ENCODE peak calls at places on chromosomes 4 and X, in six cellular contexts. G, U, S, M, V and K are unnamed samples.

GRCh38 chr4:169085015-169085414 is 75.0 kb upstream of the CBR4 start:
- DNase-seq in G (no peak), V (no peak), U (no peak), S (no peak), M (no peak), K (no peak)

GRCh38 chrX:125394449-125394848 is 74.8 kb downstream of the TEX13C start:
- DNase-seq in V (no peak), S (no peak), G (no peak), U (no peak), M (no peak), K (no peak)

GRCh38 chr4:25567253-25567652 is 88.4 kb upstream of the SLC34A2 start:
- DNase-seq in S (no peak), U (no peak), V (no peak), G (no peak), M (no peak), K (no peak)

GRCh38 chr4:4763815-4764202 is 95.7 kb upstream of the MSX1 start:
- DNase-seq in V (no peak), G (no peak), S (no peak), U (no peak), M (no peak), K (no peak)

GRCh38 chr4:7894677-7895181 is 44.9 kb downstream of the AFAP1 start:
- DNase-seq in M (no peak), S (no peak), G (no peak), U (no peak), V (no peak), K (no peak)

GRCh38 chrX:139094671-139095592 is 383.4 kb upstream of the FGF13 start:
- DNase-seq in S (no peak), M (no peak), V (no peak), G (peak; percentile 23), U (no peak), K (no peak)

GRCh38 chr4:123412700-123413512 is 16.3 kb downstream of the SPRY1 start:
- DNase-seq in G (no peak), M (no peak), S (no peak), U (no peak), V (no peak), K (no peak)

GRCh38 chrX:137187540-137187939 is 153.7 kb upstream of the GPR101 start:
- DNase-seq in G (no peak), V (no peak), U (no peak), S (no peak), M (no peak), K (no peak)

GRCh38 chr4:3302164-3302785 is 9.5 kb downstream of the RGS12 start:
- DNase-seq in U (peak; percentile 58), M (no peak), G (no peak), V (peak; percentile 69), S (no peak), K (no peak)

GRCh38 chrX:150506486-150506885 is 61.9 kb upstream of the MTM1 start:
- DNase-seq in M (no peak), U (no peak), S (no peak), G (no peak), V (no peak), K (no peak)

GRCh38 chr4:139656614-139657486 is 8.8 kb upstream of the MGST2 start:
- DNase-seq in M (peak; percentile 63), G (peak; percentile 91), V (peak; percentile 58), S (peak; percentile 55), U (peak; percentile 78), K (peak; percentile 83)

GRCh38 chr4:1981251-1982055 is 27.3 kb downstream of the NELFA start:
- DNase-seq in V (no peak), G (no peak), S (peak; percentile 56), U (no peak), M (no peak), K (no peak)

GRCh38 chr4:142427456-142427855 is 418.6 kb downstream of the INPP4B start:
- DNase-seq in U (no peak), S (no peak), M (no peak), G (no peak), V (no peak), K (no peak)

GRCh38 chr4:17761062-17761461 is 20.4 kb downstream of the FAM184B start:
- DNase-seq in V (no peak), G (no peak), U (no peak), M (no peak), S (no peak), K (no peak)

GRCh38 chr4:15003891-15004700 is 1.8 kb downstream of the CPEB2 start:
- DNase-seq in G (peak; percentile 73), M (peak; percentile 38), U (peak; percentile 51), S (peak; percentile 46), V (peak; percentile 58), K (peak; percentile 31)

GRCh38 chrX:72430405-72430968 is 124.8 kb upstream of the CITED1 start:
- DNase-seq in G (no peak), M (no peak), V (no peak), S (no peak), U (no peak), K (no peak)

GRCh38 chr4:162770761-162771490 is 395.8 kb downstream of the NAF1 start:
- DNase-seq in U (no peak), M (no peak), S (no peak), V (no peak), G (no peak), K (no peak)

GRCh38 chr4:127604949-127605709 is 27.6 kb upstream of the INTU start:
- DNase-seq in G (peak; percentile 49), M (no peak), U (no peak), V (no peak), S (no peak), K (no peak)

GRCh38 chrX:29233592-29234179 is 646.4 kb downstream of the IL1RAPL1 start:
- DNase-seq in S (no peak), G (no peak), V (no peak), M (peak; percentile 29), U (no peak), K (no peak)

GRCh38 chr4:77538574-77539157 is 67.0 kb upstream of the CXCL13 start:
- DNase-seq in M (peak; percentile 42), U (peak; percentile 24), G (peak; percentile 36), V (peak; percentile 79), S (peak; percentile 51), K (no peak)

DNA sequence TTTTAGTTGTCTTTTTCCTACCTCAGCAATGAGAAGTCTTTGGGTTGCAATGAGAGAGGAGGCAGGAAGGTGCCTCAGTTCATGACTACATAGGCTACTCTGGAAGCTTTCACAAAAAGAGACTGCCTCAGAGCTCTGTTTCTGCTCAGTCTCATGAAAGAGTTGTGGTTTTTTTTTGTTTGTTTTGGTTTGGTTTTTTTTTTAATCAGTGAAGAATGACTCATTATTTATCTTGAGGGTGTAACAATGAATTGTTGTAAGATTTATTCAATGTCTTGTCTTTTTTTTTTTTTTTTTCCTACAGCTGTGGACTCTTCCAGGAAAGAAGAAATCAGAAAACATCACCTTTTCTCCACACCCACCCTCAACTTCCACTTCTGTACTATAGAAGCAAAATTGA is 67.5 kb upstream of the CXCL13 start:
- DNase-seq in M (no peak), S (no peak), V (no peak), U (no peak), G (no peak), K (no peak)
- H3K4me3 ChIP-seq in M (no peak overlapping the region), S (no peak overlapping the region), V (no peak overlapping the region), U (no peak overlapping the region), G (no peak overlapping the region), K (no peak overlapping the region)

GRCh38 chr4:679571-680083 is 5.3 kb downstream of the MYL5 start:
- DNase-seq in S (no peak), M (no peak), V (no peak), U (no peak), G (no peak), K (no peak)
- H3K36me3 ChIP-seq in S (no peaks in the 10 kb centered on the region), M (no peaks in the 10 kb centered on the region), V (no peaks in the 10 kb centered on the region), U (no peaks in the 10 kb centered on the region), G (no peaks in the 10 kb centered on the region), K (no peaks in the 10 kb centered on the region)

GRCh38 chr4:38760915-38761314 is 21.9 kb downstream of the TLR10 start:
- DNase-seq in V (no peak), G (no peak), S (no peak), U (no peak), M (no peak), K (no peak)

GRCh38 chr4:38757945-38758344 is 24.8 kb downstream of the TLR10 start:
- DNase-seq in S (no peak), U (no peak), G (peak; percentile 48), V (no peak), M (no peak), K (peak; percentile 37)

GRCh38 chr4:38759790-38760122 is 23.0 kb downstream of the TLR10 start:
- DNase-seq in U (no peak), S (no peak), G (no peak), V (no peak), M (no peak), K (no peak)

GRCh38 chr4:38762560-38762959 is 20.2 kb downstream of the TLR10 start:
- DNase-seq in G (no peak), V (no peak), U (no peak), S (no peak), M (no peak), K (no peak)

GRCh38 chr4:38759077-38759789 is 23.6 kb downstream of the TLR10 start:
- DNase-seq in U (peak; percentile 69), G (peak; percentile 71), V (no peak), M (peak; percentile 59), S (peak; percentile 71), K (no peak)
- TF ChIP-seq CTCF in U (peak; percentile 79), G (peak; percentile 92), V (peak; percentile 79), M (peak; percentile 72), S (peak; percentile 68), K (peak; percentile 18)

GRCh38 chrX:43970528-43970927 is 2.7 kb downstream of the NDP start:
- DNase-seq in G (no peak), V (no peak), M (no peak), S (no peak), U (no peak), K (no peak)

GRCh38 chrX:43974076-43974475 is 886 bp upstream of the NDP start:
- DNase-seq in G (no peak), V (no peak), S (no peak), U (no peak), M (no peak), K (no peak)

GRCh38 chrX:43973249-43973672 is at the start of gene NDP:
- DNase-seq in M (no peak), S (no peak), U (no peak), G (peak; percentile 36), V (no peak), K (peak; percentile 3)

GRCh38 chrX:43969504-43970501 is 3.4 kb downstream of the NDP start:
- DNase-seq in S (no peak), M (no peak), U (peak; percentile 16), V (no peak), G (no peak), K (no peak)

DNA sequence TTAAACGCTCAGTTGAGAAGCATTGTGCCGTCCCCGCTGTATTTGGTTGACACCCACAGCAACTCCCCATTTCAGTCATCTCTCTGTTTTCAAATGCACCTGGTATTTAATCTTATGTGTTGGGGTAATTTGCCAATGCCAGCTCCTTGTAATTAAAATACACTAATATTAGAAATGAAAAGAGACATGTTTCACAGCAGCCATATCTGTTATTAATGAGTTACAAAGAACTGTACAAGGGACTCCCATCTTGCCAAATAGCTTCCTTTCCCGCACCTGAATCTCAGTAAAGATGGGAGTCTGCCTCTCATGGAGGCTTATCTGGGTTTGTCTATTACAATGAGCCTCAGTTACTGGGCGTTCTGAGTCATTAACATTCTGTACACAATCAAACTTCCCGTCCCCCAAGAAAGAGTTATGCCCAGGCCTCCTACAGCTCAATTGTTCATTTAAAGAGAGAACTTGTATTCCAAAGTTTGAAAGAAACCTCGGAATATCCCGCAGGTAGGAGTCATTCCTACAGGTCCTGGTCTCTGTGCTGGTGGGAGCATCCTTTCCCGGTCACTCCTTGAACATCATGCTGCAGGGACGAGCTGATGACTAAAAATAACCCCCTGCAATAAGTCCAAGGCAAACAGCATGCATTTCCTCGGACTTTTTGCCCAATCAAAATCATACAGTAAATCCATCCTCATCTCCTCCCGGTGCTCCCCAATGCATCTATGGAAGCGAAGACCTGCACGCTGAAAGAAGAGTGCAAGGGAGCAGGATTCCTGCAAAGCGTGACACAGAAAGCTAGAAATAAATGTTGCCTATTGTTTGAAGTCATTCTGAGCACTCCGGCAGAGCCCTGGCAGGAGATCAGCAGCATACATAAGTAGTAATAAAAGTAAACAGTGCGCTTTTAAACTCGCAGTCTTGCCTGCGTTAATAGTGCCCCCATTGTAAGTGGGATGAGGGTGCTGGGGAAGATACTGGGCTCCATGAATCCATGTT is 926 bp downstream of the NDP start:
- DNase-seq in S (no peak), M (no peak), U (no peak), G (peak; percentile 11), V (no peak), K (no peak)
- H3K4me3 ChIP-seq in S (no peak overlapping the region), M (no peak overlapping the region), U (no peak overlapping the region), G (peak overlapping the region; percentile 25), V (no peak overlapping the region), K (no peak overlapping the region)